ENCODE peak calls at places on chromosomes 7 and 10, in four cellular contexts. One of them, this sample, is unnamed.

GRCh38 chr7:129298268-129298893 is 73.6 kb downstream of the AHCYL2 start:
- DNase-seq in SK-N-SH: peak; percentile 65
- DNase-seq in HCT116: peak; percentile 26
- DNase-seq in body of pancreas: peak; percentile 47
- DNase-seq in this sample: peak; percentile 18

GRCh38 chr10:114151486-114151885 is 22.5 kb downstream of the CCDC186 start:
- DNase-seq in body of pancreas: no peak
- DNase-seq in HCT116: peak; percentile 67
- DNase-seq in SK-N-SH: no peak
- DNase-seq in this sample: no peak

GRCh38 chr7:157830331-157830730 is 493.5 kb downstream of the DNAJB6 start:
- DNase-seq in HCT116: no peak
- DNase-seq in body of pancreas: no peak
- DNase-seq in SK-N-SH: no peak
- DNase-seq in this sample: no peak

GRCh38 chr10:79047875-79048638 is 20.7 kb upstream of the ZMIZ1 start:
- DNase-seq in body of pancreas: peak; percentile 11
- DNase-seq in HCT116: no peak
- DNase-seq in SK-N-SH: peak; percentile 91
- DNase-seq in this sample: no peak

GRCh38 chr7:27156901-27157716 is 634 bp upstream of the HOXA7 start:
- DNase-seq in SK-N-SH: no peak
- DNase-seq in HCT116: no peak
- DNase-seq in body of pancreas: no peak
- DNase-seq in this sample: no peak

GRCh38 chr7:98250789-98251188 is 1.2 kb downstream of the TECPR1 start:
- DNase-seq in HCT116: no peak
- DNase-seq in body of pancreas: no peak
- DNase-seq in SK-N-SH: no peak
- DNase-seq in this sample: no peak

GRCh38 chr7:18762189-18762588 is 266.6 kb downstream of the HDAC9 start:
- DNase-seq in HCT116: no peak
- DNase-seq in SK-N-SH: no peak
- DNase-seq in body of pancreas: peak; percentile 17
- DNase-seq in this sample: no peak

GRCh38 chr7:134311807-134312206 is 4.9 kb downstream of the SLC35B4 start:
- DNase-seq in SK-N-SH: peak; percentile 38
- DNase-seq in HCT116: no peak
- DNase-seq in body of pancreas: no peak
- DNase-seq in this sample: no peak

GRCh38 chr10:22620140-22620857 is 94.1 kb downstream of the PIP4K2A start:
- DNase-seq in SK-N-SH: peak; percentile 44
- DNase-seq in body of pancreas: peak; percentile 46
- DNase-seq in HCT116: peak; percentile 91
- DNase-seq in this sample: no peak

GRCh38 chr7:157556339-157556944 is 219.6 kb downstream of the DNAJB6 start:
- DNase-seq in body of pancreas: no peak
- DNase-seq in SK-N-SH: no peak
- DNase-seq in HCT116: no peak
- DNase-seq in this sample: no peak

This sample was measured in LNCaP clone FGC.